ENCODE peak calls at places on chromosome 3, in ten cellular contexts. One of them, this sample, is unnamed.

GRCh38 chr3:108486910-108487309 is 23.5 kb downstream of the MYH15 start:
- DNase-seq in AG04450: no peak
- DNase-seq in PC-3: peak
- DNase-seq in astrocyte of the cerebellum: no peak
- DNase-seq in GM12878: no peak
- DNase-seq in CD8-positive, alpha-beta T cell: no peak
- DNase-seq in psoas muscle: peak
- DNase-seq in colonic mucosa: no peak
- DNase-seq in A549: peak
- DNase-seq in AG10803: peak
- DNase-seq in this sample: peak

GRCh38 chr3:65873028-65873427 is 165.7 kb downstream of the MAGI1 start:
- DNase-seq in PC-3: no peak
- DNase-seq in CD8-positive, alpha-beta T cell: no peak
- DNase-seq in astrocyte of the cerebellum: no peak
- DNase-seq in A549: no peak
- DNase-seq in GM12878: no peak
- DNase-seq in AG04450: no peak
- DNase-seq in AG10803: peak
- DNase-seq in colonic mucosa: no peak
- DNase-seq in psoas muscle: no peak
- DNase-seq in this sample: no peak

GRCh38 chr3:168093229-168093628 is 2.5 kb downstream of the GOLIM4 start:
- DNase-seq in CD8-positive, alpha-beta T cell: no peak
- DNase-seq in PC-3: no peak
- DNase-seq in A549: no peak
- DNase-seq in AG04450: no peak
- DNase-seq in AG10803: no peak
- DNase-seq in GM12878: no peak
- DNase-seq in colonic mucosa: no peak
- DNase-seq in psoas muscle: no peak
- DNase-seq in astrocyte of the cerebellum: no peak
- DNase-seq in this sample: no peak

GRCh38 chr3:117910820-117911524 is 1123.7 kb downstream of the IGSF11 start:
- DNase-seq in psoas muscle: no peak
- DNase-seq in GM12878: no peak
- DNase-seq in colonic mucosa: no peak
- DNase-seq in astrocyte of the cerebellum: no peak
- DNase-seq in PC-3: no peak
- DNase-seq in AG04450: no peak
- DNase-seq in AG10803: no peak
- DNase-seq in A549: no peak
- DNase-seq in CD8-positive, alpha-beta T cell: no peak
- DNase-seq in this sample: no peak

GRCh38 chr3:190696777-190697501 is 165.6 kb downstream of the GMNC start:
- DNase-seq in colonic mucosa: no peak
- DNase-seq in A549: peak
- DNase-seq in CD8-positive, alpha-beta T cell: no peak
- DNase-seq in AG10803: peak
- DNase-seq in GM12878: no peak
- DNase-seq in AG04450: no peak
- DNase-seq in psoas muscle: no peak
- DNase-seq in astrocyte of the cerebellum: no peak
- DNase-seq in PC-3: peak
- DNase-seq in this sample: no peak

GRCh38 chr3:180417241-180417640 is 184.7 kb upstream of the TTC14 start:
- DNase-seq in A549: no peak
- DNase-seq in psoas muscle: no peak
- DNase-seq in CD8-positive, alpha-beta T cell: no peak
- DNase-seq in AG04450: no peak
- DNase-seq in astrocyte of the cerebellum: no peak
- DNase-seq in colonic mucosa: no peak
- DNase-seq in GM12878: no peak
- DNase-seq in PC-3: no peak
- DNase-seq in AG10803: peak
- DNase-seq in this sample: no peak

GRCh38 chr3:12963869-12964712 is 109.1 kb downstream of the IQSEC1 start:
- DNase-seq in AG10803: peak
- DNase-seq in astrocyte of the cerebellum: no peak
- DNase-seq in GM12878: no peak
- DNase-seq in A549: no peak
- DNase-seq in CD8-positive, alpha-beta T cell: no peak
- DNase-seq in psoas muscle: peak
- DNase-seq in PC-3: no peak
- DNase-seq in AG04450: no peak
- DNase-seq in colonic mucosa: no peak
- DNase-seq in this sample: no peak

GRCh38 chr3:35012210-35012609 is 627.1 kb upstream of the ARPP21 start:
- DNase-seq in psoas muscle: no peak
- DNase-seq in CD8-positive, alpha-beta T cell: no peak
- DNase-seq in A549: peak
- DNase-seq in GM12878: no peak
- DNase-seq in AG10803: no peak
- DNase-seq in astrocyte of the cerebellum: no peak
- DNase-seq in PC-3: no peak
- DNase-seq in AG04450: no peak
- DNase-seq in colonic mucosa: no peak
- DNase-seq in this sample: no peak

GRCh38 chr3:171829841-171830559 is 13.1 kb upstream of the TMEM212 start:
- DNase-seq in AG04450: no peak
- DNase-seq in A549: peak
- DNase-seq in CD8-positive, alpha-beta T cell: no peak
- DNase-seq in GM12878: no peak
- DNase-seq in psoas muscle: peak
- DNase-seq in AG10803: peak
- DNase-seq in PC-3: peak
- DNase-seq in astrocyte of the cerebellum: no peak
- DNase-seq in colonic mucosa: peak
- DNase-seq in this sample: peak

GRCh38 chr3:88298189-88298588 is 148.4 kb downstream of the C3orf38 start:
- DNase-seq in AG10803: no peak
- DNase-seq in A549: no peak
- DNase-seq in astrocyte of the cerebellum: no peak
- DNase-seq in colonic mucosa: peak
- DNase-seq in GM12878: no peak
- DNase-seq in psoas muscle: no peak
- DNase-seq in CD8-positive, alpha-beta T cell: no peak
- DNase-seq in PC-3: no peak
- DNase-seq in AG04450: no peak
- DNase-seq in this sample: no peak

GRCh38 chr3:152578769-152579168 is 256.2 kb upstream of the P2RY1 start:
- DNase-seq in GM12878: no peak
- DNase-seq in AG04450: no peak
- DNase-seq in colonic mucosa: no peak
- DNase-seq in PC-3: no peak
- DNase-seq in psoas muscle: no peak
- DNase-seq in AG10803: no peak
- DNase-seq in CD8-positive, alpha-beta T cell: no peak
- DNase-seq in A549: no peak
- DNase-seq in astrocyte of the cerebellum: no peak
- DNase-seq in this sample: no peak

GRCh38 chr3:128486692-128487537 is 6.1 kb downstream of the GATA2 start:
- DNase-seq in AG10803: peak
- DNase-seq in colonic mucosa: no peak
- DNase-seq in A549: peak
- DNase-seq in GM12878: no peak
- DNase-seq in AG04450: no peak
- DNase-seq in PC-3: peak
- DNase-seq in astrocyte of the cerebellum: no peak
- DNase-seq in CD8-positive, alpha-beta T cell: no peak
- DNase-seq in psoas muscle: no peak
- DNase-seq in this sample: no peak

GRCh38 chr3:83863380-83863779 is 1095.4 kb upstream of the CADM2 start:
- DNase-seq in A549: no peak
- DNase-seq in AG04450: no peak
- DNase-seq in AG10803: no peak
- DNase-seq in astrocyte of the cerebellum: no peak
- DNase-seq in colonic mucosa: no peak
- DNase-seq in psoas muscle: no peak
- DNase-seq in GM12878: no peak
- DNase-seq in CD8-positive, alpha-beta T cell: no peak
- DNase-seq in PC-3: no peak
- DNase-seq in this sample: no peak

DNA sequence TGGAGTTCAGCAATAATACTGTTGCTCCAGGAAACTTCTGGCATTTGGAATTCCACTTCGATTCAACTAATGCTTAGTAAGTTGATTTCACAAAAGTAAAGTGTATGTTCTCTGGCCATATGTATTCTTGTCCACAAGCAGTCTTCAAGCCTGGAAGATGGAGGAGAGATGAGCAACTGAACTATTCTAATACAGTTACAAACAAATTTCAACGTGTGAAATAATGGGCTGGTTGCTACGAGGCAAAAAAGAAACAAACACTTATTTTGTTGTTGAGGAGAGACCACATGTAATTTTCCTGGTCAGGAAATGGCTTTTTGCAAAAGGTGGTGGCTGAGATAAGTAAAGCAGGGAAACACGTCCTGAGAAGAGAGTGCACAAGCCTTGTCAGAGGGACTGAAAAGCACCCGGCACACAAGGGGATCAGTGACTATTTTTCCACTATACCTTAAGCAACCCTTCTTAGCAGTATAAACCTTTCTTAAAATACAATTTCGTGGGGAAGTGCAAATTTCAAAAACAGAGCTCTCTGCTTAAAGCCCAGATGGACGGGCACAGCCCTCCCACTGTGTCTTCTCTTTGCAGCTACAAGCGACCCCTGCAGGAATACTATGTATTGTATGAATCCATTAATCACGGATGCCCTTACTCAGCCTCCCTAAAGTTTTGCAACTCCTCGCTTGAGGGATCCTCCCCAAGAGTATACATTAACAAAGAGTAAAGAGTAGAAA is 253.9 kb downstream of the IL5RA start:
- DNase-seq in A549: no peak
- DNase-seq in GM12878: no peak
- DNase-seq in AG10803: no peak
- DNase-seq in astrocyte of the cerebellum: no peak
- DNase-seq in PC-3: no peak
- DNase-seq in colonic mucosa: no peak
- DNase-seq in psoas muscle: no peak
- DNase-seq in AG04450: no peak
- DNase-seq in CD8-positive, alpha-beta T cell: no peak
- DNase-seq in this sample: no peak
- TF ChIP-seq CTCF in A549: no peak
- TF ChIP-seq CTCF in GM12878: no peak
- TF ChIP-seq CTCF in AG10803: no peak
- TF ChIP-seq CTCF in astrocyte of the cerebellum: no peak
- TF ChIP-seq CTCF in PC-3: no peak
- TF ChIP-seq CTCF in colonic mucosa: no peak
- TF ChIP-seq CTCF in psoas muscle: no peak
- TF ChIP-seq CTCF in AG04450: no peak
- TF ChIP-seq CTCF in CD8-positive, alpha-beta T cell: no peak
- TF ChIP-seq CTCF in this sample: no peak

GRCh38 chr3:197027151-197027895 is 2.3 kb downstream of the MELTF start:
- DNase-seq in AG04450: no peak
- DNase-seq in CD8-positive, alpha-beta T cell: peak
- DNase-seq in AG10803: no peak
- DNase-seq in A549: no peak
- DNase-seq in astrocyte of the cerebellum: no peak
- DNase-seq in colonic mucosa: no peak
- DNase-seq in GM12878: no peak
- DNase-seq in psoas muscle: no peak
- DNase-seq in PC-3: peak
- DNase-seq in this sample: peak

GRCh38 chr3:197023998-197024651 is 5.5 kb downstream of the MELTF start:
- DNase-seq in CD8-positive, alpha-beta T cell: peak
- DNase-seq in AG10803: no peak
- DNase-seq in PC-3: no peak
- DNase-seq in A549: no peak
- DNase-seq in colonic mucosa: no peak
- DNase-seq in GM12878: no peak
- DNase-seq in astrocyte of the cerebellum: no peak
- DNase-seq in psoas muscle: no peak
- DNase-seq in AG04450: no peak
- DNase-seq in this sample: peak

GRCh38 chr3:197026481-197026866 is 3.1 kb downstream of the MELTF start:
- DNase-seq in A549: no peak
- DNase-seq in astrocyte of the cerebellum: no peak
- DNase-seq in CD8-positive, alpha-beta T cell: peak
- DNase-seq in PC-3: no peak
- DNase-seq in GM12878: no peak
- DNase-seq in psoas muscle: no peak
- DNase-seq in colonic mucosa: no peak
- DNase-seq in AG10803: no peak
- DNase-seq in AG04450: no peak
- DNase-seq in this sample: peak

GRCh38 chr3:197024881-197025735 is 4.5 kb downstream of the MELTF start:
- DNase-seq in astrocyte of the cerebellum: no peak
- DNase-seq in AG10803: no peak
- DNase-seq in A549: no peak
- DNase-seq in AG04450: no peak
- DNase-seq in PC-3: no peak
- DNase-seq in CD8-positive, alpha-beta T cell: no peak
- DNase-seq in psoas muscle: no peak
- DNase-seq in GM12878: no peak
- DNase-seq in colonic mucosa: no peak
- DNase-seq in this sample: no peak

GRCh38 chr3:197025736-197026480 is 3.7 kb downstream of the MELTF start:
- DNase-seq in AG04450: no peak
- DNase-seq in psoas muscle: no peak
- DNase-seq in colonic mucosa: no peak
- DNase-seq in astrocyte of the cerebellum: no peak
- DNase-seq in A549: no peak
- DNase-seq in CD8-positive, alpha-beta T cell: peak
- DNase-seq in PC-3: no peak
- DNase-seq in AG10803: no peak
- DNase-seq in GM12878: no peak
- DNase-seq in this sample: no peak
- TF ChIP-seq CTCF in AG04450: no peak
- TF ChIP-seq CTCF in psoas muscle: no peak
- TF ChIP-seq CTCF in colonic mucosa: no peak
- TF ChIP-seq CTCF in astrocyte of the cerebellum: no peak
- TF ChIP-seq CTCF in A549: no peak
- TF ChIP-seq CTCF in CD8-positive, alpha-beta T cell: no peak
- TF ChIP-seq CTCF in PC-3: no peak
- TF ChIP-seq CTCF in AG10803: no peak
- TF ChIP-seq CTCF in GM12878: no peak
- TF ChIP-seq CTCF in this sample: no peak

GRCh38 chr3:52458770-52459540 is 3.6 kb downstream of the NISCH start:
- DNase-seq in AG04450: no peak
- DNase-seq in GM12878: peak
- DNase-seq in PC-3: no peak
- DNase-seq in CD8-positive, alpha-beta T cell: peak
- DNase-seq in psoas muscle: no peak
- DNase-seq in AG10803: no peak
- DNase-seq in A549: no peak
- DNase-seq in colonic mucosa: no peak
- DNase-seq in astrocyte of the cerebellum: no peak
- DNase-seq in this sample: no peak
- TF ChIP-seq CTCF in AG04450: no peak
- TF ChIP-seq CTCF in GM12878: no peak
- TF ChIP-seq CTCF in PC-3: no peak
- TF ChIP-seq CTCF in CD8-positive, alpha-beta T cell: no peak
- TF ChIP-seq CTCF in psoas muscle: no peak
- TF ChIP-seq CTCF in AG10803: no peak
- TF ChIP-seq CTCF in A549: no peak
- TF ChIP-seq CTCF in colonic mucosa: no peak
- TF ChIP-seq CTCF in astrocyte of the cerebellum: no peak
- TF ChIP-seq CTCF in this sample: no peak

DNA sequence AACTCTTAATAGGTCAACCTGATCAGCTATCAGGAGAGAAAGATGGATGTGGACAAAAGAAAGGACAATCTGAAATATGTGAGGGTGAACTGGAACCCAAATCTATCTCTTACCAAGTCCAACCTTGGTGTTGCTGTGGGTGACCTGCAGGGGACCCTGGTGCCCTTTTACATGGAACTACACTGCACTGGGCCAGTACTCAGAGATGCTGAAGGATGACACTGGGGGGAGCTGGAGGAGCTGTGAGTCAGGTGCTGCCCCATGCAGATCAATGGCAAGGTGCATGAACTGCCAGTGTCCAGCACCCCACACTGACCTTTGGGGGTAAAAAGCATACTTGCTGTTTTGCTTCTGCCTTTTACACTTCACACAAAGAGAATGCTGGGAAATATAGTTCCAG is 55.6 kb upstream of the TBC1D5 start:
- DNase-seq in psoas muscle: no peak
- DNase-seq in astrocyte of the cerebellum: no peak
- DNase-seq in A549: peak
- DNase-seq in PC-3: no peak
- DNase-seq in AG10803: no peak
- DNase-seq in GM12878: no peak
- DNase-seq in AG04450: no peak
- DNase-seq in CD8-positive, alpha-beta T cell: no peak
- DNase-seq in colonic mucosa: no peak
- DNase-seq in this sample: no peak
- TF ChIP-seq CTCF in psoas muscle: no peak
- TF ChIP-seq CTCF in astrocyte of the cerebellum: no peak
- TF ChIP-seq CTCF in A549: no peak
- TF ChIP-seq CTCF in PC-3: peak
- TF ChIP-seq CTCF in AG10803: no peak
- TF ChIP-seq CTCF in GM12878: no peak
- TF ChIP-seq CTCF in AG04450: no peak
- TF ChIP-seq CTCF in CD8-positive, alpha-beta T cell: no peak
- TF ChIP-seq CTCF in colonic mucosa: no peak
- TF ChIP-seq CTCF in this sample: no peak

This sample was measured in dorsolateral prefrontal cortex.